ENCODE peak calls at places on chromosomes 4 and X, in five cellular contexts. N, P, B, C and G are unnamed samples. For H3K9me3, the result is how much of the 10 kb centered on the place peaks cover.

GRCh38 chr4:27574743-27575142 is 714.1 kb downstream of the STIM2 start:
- DNase-seq in N (no peak), P (no peak), B (no peak), C (no peak), G (no peak)

GRCh38 chr4:25842229-25842840 is 20.5 kb downstream of the SEL1L3 start:
- DNase-seq in N (no peak), P (no peak), B (no peak), C (no peak), G (no peak)

GRCh38 chrX:57241967-57242366 is 44.5 kb upstream of the FAAH2 start:
- DNase-seq in N (no peak), P (no peak), B (no peak), C (no peak), G (no peak)

GRCh38 chr4:8019396-8020365 is 80.0 kb upstream of the AFAP1 start:
- DNase-seq in N (no peak), P (no peak), B (peak), C (no peak), G (no peak)

GRCh38 chr4:2416564-2417195 is 1.8 kb downstream of the ZFYVE28 start:
- DNase-seq in N (peak), P (no peak), B (no peak), C (peak), G (no peak)

GRCh38 chrX:10633722-10634121 is 13.3 kb upstream of the MID1 start:
- DNase-seq in N (peak), P (peak), B (no peak), C (peak), G (no peak)

GRCh38 chr4:16801356-16801755 is 97.1 kb downstream of the LDB2 start:
- DNase-seq in N (peak), P (no peak), B (no peak), C (no peak), G (no peak)

GRCh38 chr4:156754832-156755570 is 216.6 kb downstream of the PDGFC start:
- DNase-seq in N (peak), P (no peak), B (no peak), C (no peak), G (no peak)

GRCh38 chrX:38817004-38817703 is 15.9 kb downstream of the MID1IP1 start:
- DNase-seq in N (peak), P (no peak), B (no peak), C (peak), G (no peak)

GRCh38 chrX:153917814-153918213 is 8.2 kb downstream of the ARHGAP4 start:
- DNase-seq in N (no peak), P (no peak), B (no peak), C (no peak), G (no peak)

GRCh38 chr4:157052429-157053040 is 23.4 kb upstream of the GLRB start:
- DNase-seq in N (peak), P (no peak), B (no peak), C (no peak), G (no peak)

GRCh38 chrX:42269186-42269585 is 345.8 kb upstream of the CASK start:
- DNase-seq in N (no peak), P (no peak), B (no peak), C (no peak), G (no peak)

GRCh38 chr4:149785686-149786431 is 29.8 kb downstream of the IQCM start:
- DNase-seq in N (peak), P (no peak), B (no peak), C (no peak), G (no peak)

GRCh38 chr4:139317635-139318034 is 15.4 kb upstream of the NDUFC1 start:
- DNase-seq in N (no peak), P (no peak), B (no peak), C (no peak), G (no peak)
- H3K9me3 ChIP-seq in N (under half), P (under half), B (under half), C (under half), G (under half)

DNA sequence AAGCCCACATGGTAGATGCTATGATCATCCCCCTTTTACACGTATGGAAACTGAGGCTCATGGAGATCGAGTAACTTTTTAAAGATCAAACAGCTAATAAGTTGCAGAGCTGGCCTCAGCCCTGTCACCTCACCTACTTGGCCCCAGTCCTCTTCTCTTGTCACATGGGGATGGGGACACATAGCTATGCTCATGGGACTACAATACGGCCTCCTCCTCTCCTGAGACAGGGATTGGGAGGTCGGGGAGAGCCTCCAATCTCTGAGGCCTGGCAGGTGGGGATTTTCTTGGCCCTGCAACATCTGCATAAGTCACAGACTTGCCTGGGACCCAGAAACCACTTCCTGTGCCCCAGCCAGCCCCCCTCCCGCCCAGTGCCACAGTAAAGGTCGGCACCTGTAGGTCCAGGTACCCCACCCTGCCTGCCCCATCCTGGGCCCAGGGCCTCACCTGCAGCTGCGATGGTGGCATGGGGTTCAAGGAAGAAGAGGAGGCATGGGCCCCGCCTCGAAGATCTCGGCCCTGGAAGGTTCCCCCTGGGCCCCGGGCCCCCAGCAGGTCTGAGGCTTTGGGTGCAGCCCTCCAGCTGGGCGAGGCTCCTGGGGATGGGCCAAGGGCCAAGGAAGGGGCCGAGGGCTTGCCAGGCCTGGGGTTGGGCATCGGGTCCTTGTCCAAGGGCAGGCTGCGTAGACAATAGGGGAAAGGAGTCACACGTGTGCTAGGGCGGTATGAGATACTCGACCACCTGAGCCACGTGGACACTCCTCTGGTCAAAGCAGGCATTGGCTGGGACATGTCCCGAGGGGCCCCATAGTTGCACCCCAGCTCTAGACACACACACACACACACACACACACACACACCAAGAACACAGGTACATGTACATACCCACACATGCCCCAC is 6.4 kb downstream of the FOXP3 start:
- DNase-seq in N (no peak), P (no peak), B (no peak), C (no peak), G (no peak)
- H3K9me3 ChIP-seq in N (under half), P (under half), B (under half), C (under half), G (under half)

GRCh38 chr4:15781427-15782095 is 3.4 kb downstream of the CD38 start:
- DNase-seq in N (no peak), P (no peak), B (no peak), C (no peak), G (no peak)
- H3K9me3 ChIP-seq in N (under half), P (under half), B (under half), C (under half), G (under half)

GRCh38 chrX:11867610-11868345 is 109.7 kb downstream of the MSL3 start:
- DNase-seq in N (no peak), P (no peak), B (no peak), C (no peak), G (no peak)

GRCh38 chrX:11864171-11864570 is 106.1 kb downstream of the MSL3 start:
- DNase-seq in N (no peak), P (no peak), B (no peak), C (no peak), G (no peak)
- H3K9me3 ChIP-seq in N (under half), P (under half), B (under half), C (under half), G (under half)

GRCh38 chrX:148161661-148162060 is 180.5 kb downstream of the FMR1NB start:
- DNase-seq in N (no peak), P (no peak), B (no peak), C (no peak), G (no peak)
- H3K9me3 ChIP-seq in N (under half), P (under half), B (under half), C (under half), G (under half)

GRCh38 chrX:47915886-47916493 is 79.3 kb downstream of the ZNF81 start:
- DNase-seq in N (no peak), P (no peak), B (no peak), C (no peak), G (no peak)
- H3K9me3 ChIP-seq in N (under half), P (under half), B (under half), C (under half), G (under half)

GRCh38 chr4:173717581-173717980 is 187.6 kb upstream of the HAND2 start:
- DNase-seq in N (no peak), P (no peak), B (no peak), C (no peak), G (no peak)

DNA sequence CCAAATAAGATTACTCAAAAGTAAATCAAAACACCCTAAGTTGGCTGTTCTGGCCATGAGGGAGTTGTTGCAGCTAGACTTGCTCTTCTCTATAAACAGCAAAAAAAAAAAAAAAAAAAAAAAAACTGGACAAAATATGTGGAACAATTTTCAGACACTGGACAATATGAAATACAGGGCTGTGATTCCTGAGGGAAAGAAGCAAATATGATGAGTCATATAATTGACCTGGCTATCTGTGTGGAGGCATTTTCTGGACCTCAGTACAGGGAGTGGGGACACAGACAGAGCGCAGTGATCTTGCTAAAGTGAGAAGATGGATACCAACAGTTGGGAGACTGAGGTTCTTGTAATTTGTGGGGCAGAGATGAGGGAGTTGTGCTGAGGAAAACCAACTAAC is 192.0 kb upstream of the HAND2 start:
- DNase-seq in N (no peak), P (no peak), B (no peak), C (no peak), G (no peak)
- H3K9me3 ChIP-seq in N (under half), P (under half), B (under half), C (under half), G (under half)